ENCODE peak calls at places on chromosomes 2 and 18, in nine cellular contexts. One of them, this sample, is unnamed.

GRCh38 chr18:48790226-48790863 is 160.4 kb downstream of the SMAD7 start:
- DNase-seq in mucosa of descending colon: no peak
- DNase-seq in endothelial cell of umbilical vein: peak; percentile 98
- DNase-seq in CD8-positive, alpha-beta T cell: no peak
- DNase-seq in fibroblast of pulmonary artery: peak; percentile 65
- DNase-seq in AG10803: no peak
- DNase-seq in colonic mucosa: no peak
- DNase-seq in suprapubic skin: peak; percentile 79
- DNase-seq in choroid plexus epithelial cell: peak; percentile 81
- DNase-seq in this sample: no peak

GRCh38 chr2:108621087-108621559 is 86.9 kb downstream of the LIMS1 start:
- DNase-seq in mucosa of descending colon: peak; percentile 77
- DNase-seq in endothelial cell of umbilical vein: peak; percentile 69
- DNase-seq in CD8-positive, alpha-beta T cell: peak; percentile 84
- DNase-seq in fibroblast of pulmonary artery: no peak
- DNase-seq in AG10803: no peak
- DNase-seq in colonic mucosa: peak; percentile 59
- DNase-seq in suprapubic skin: no peak
- DNase-seq in choroid plexus epithelial cell: peak; percentile 39
- DNase-seq in this sample: no peak

GRCh38 chr2:159010340-159010739 is 41.9 kb downstream of the TANC1 start:
- DNase-seq in mucosa of descending colon: no peak
- DNase-seq in endothelial cell of umbilical vein: peak; percentile 52
- DNase-seq in CD8-positive, alpha-beta T cell: no peak
- DNase-seq in fibroblast of pulmonary artery: peak; percentile 63
- DNase-seq in AG10803: peak; percentile 67
- DNase-seq in colonic mucosa: no peak
- DNase-seq in suprapubic skin: no peak
- DNase-seq in choroid plexus epithelial cell: peak; percentile 64
- DNase-seq in this sample: peak; percentile 64

GRCh38 chr18:5975111-5975622 is 79.8 kb upstream of the TMEM200C start:
- DNase-seq in mucosa of descending colon: no peak
- DNase-seq in endothelial cell of umbilical vein: no peak
- DNase-seq in CD8-positive, alpha-beta T cell: no peak
- DNase-seq in fibroblast of pulmonary artery: peak; percentile 55
- DNase-seq in AG10803: peak; percentile 66
- DNase-seq in colonic mucosa: no peak
- DNase-seq in suprapubic skin: no peak
- DNase-seq in choroid plexus epithelial cell: peak; percentile 80
- DNase-seq in this sample: peak; percentile 14

GRCh38 chr2:60216452-60216995 is 336.9 kb downstream of the BCL11A start:
- DNase-seq in mucosa of descending colon: no peak
- DNase-seq in endothelial cell of umbilical vein: no peak
- DNase-seq in CD8-positive, alpha-beta T cell: no peak
- DNase-seq in fibroblast of pulmonary artery: no peak
- DNase-seq in AG10803: no peak
- DNase-seq in colonic mucosa: no peak
- DNase-seq in suprapubic skin: no peak
- DNase-seq in choroid plexus epithelial cell: no peak
- DNase-seq in this sample: no peak

GRCh38 chr2:20934226-20934625 is 109.6 kb downstream of the APOB start:
- DNase-seq in mucosa of descending colon: no peak
- DNase-seq in endothelial cell of umbilical vein: no peak
- DNase-seq in CD8-positive, alpha-beta T cell: no peak
- DNase-seq in fibroblast of pulmonary artery: no peak
- DNase-seq in AG10803: peak; percentile 11
- DNase-seq in colonic mucosa: no peak
- DNase-seq in suprapubic skin: no peak
- DNase-seq in choroid plexus epithelial cell: no peak
- DNase-seq in this sample: no peak

GRCh38 chr2:238020816-238021215 is 40.0 kb upstream of the SCLY start:
- DNase-seq in mucosa of descending colon: no peak
- DNase-seq in endothelial cell of umbilical vein: no peak
- DNase-seq in CD8-positive, alpha-beta T cell: no peak
- DNase-seq in fibroblast of pulmonary artery: no peak
- DNase-seq in AG10803: no peak
- DNase-seq in colonic mucosa: peak; percentile 12
- DNase-seq in suprapubic skin: no peak
- DNase-seq in choroid plexus epithelial cell: no peak
- DNase-seq in this sample: no peak

GRCh38 chr18:48889115-48889941 is 61.4 kb downstream of the SMAD7 start:
- DNase-seq in mucosa of descending colon: peak; percentile 66
- DNase-seq in endothelial cell of umbilical vein: no peak
- DNase-seq in CD8-positive, alpha-beta T cell: no peak
- DNase-seq in fibroblast of pulmonary artery: peak; percentile 38
- DNase-seq in AG10803: no peak
- DNase-seq in colonic mucosa: no peak
- DNase-seq in suprapubic skin: no peak
- DNase-seq in choroid plexus epithelial cell: peak; percentile 51
- DNase-seq in this sample: peak; percentile 77

GRCh38 chr2:200618590-200619021 is 32.8 kb downstream of the AOX1 start:
- DNase-seq in mucosa of descending colon: no peak
- DNase-seq in endothelial cell of umbilical vein: no peak
- DNase-seq in CD8-positive, alpha-beta T cell: no peak
- DNase-seq in fibroblast of pulmonary artery: peak; percentile 84
- DNase-seq in AG10803: peak; percentile 85
- DNase-seq in colonic mucosa: no peak
- DNase-seq in suprapubic skin: no peak
- DNase-seq in choroid plexus epithelial cell: peak; percentile 91
- DNase-seq in this sample: peak; percentile 58

GRCh38 chr2:56102098-56102497 is 81.7 kb upstream of the CCDC85A start:
- DNase-seq in mucosa of descending colon: no peak
- DNase-seq in endothelial cell of umbilical vein: no peak
- DNase-seq in CD8-positive, alpha-beta T cell: no peak
- DNase-seq in fibroblast of pulmonary artery: no peak
- DNase-seq in AG10803: no peak
- DNase-seq in colonic mucosa: no peak
- DNase-seq in suprapubic skin: no peak
- DNase-seq in choroid plexus epithelial cell: no peak
- DNase-seq in this sample: no peak
- TF ChIP-seq CTCF in mucosa of descending colon: no peak
- TF ChIP-seq CTCF in endothelial cell of umbilical vein: no peak
- TF ChIP-seq CTCF in CD8-positive, alpha-beta T cell: no peak
- TF ChIP-seq CTCF in fibroblast of pulmonary artery: no peak
- TF ChIP-seq CTCF in AG10803: no peak
- TF ChIP-seq CTCF in colonic mucosa: no peak
- TF ChIP-seq CTCF in suprapubic skin: no peak
- TF ChIP-seq CTCF in choroid plexus epithelial cell: no peak
- TF ChIP-seq CTCF in this sample: no peak

DNA sequence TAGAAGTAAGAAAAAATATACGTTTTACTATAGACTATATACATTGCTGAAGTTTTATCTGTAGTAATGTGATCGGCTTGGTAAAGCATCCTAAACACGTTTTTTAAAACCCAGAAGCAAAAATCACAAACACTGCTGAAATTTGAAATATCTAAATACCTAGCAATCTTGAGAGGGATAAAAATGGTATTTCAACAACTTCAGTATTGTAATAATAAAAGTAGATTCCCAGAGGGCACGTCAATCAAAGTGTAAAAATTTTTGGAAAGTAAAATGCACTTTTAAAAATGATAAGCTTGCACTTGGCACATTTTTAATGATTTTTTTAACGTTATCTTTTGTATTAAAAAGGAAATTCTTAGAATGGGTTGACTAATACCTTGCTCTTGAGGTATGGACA is 1.6 kb downstream of the ZC3H6 start:
- DNase-seq in mucosa of descending colon: no peak
- DNase-seq in endothelial cell of umbilical vein: no peak
- DNase-seq in CD8-positive, alpha-beta T cell: no peak
- DNase-seq in fibroblast of pulmonary artery: no peak
- DNase-seq in AG10803: no peak
- DNase-seq in colonic mucosa: no peak
- DNase-seq in suprapubic skin: no peak
- DNase-seq in choroid plexus epithelial cell: no peak
- DNase-seq in this sample: no peak
- H3K4me3 ChIP-seq in mucosa of descending colon: no peak overlapping the region
- H3K4me3 ChIP-seq in endothelial cell of umbilical vein: no peak overlapping the region
- H3K4me3 ChIP-seq in CD8-positive, alpha-beta T cell: no peak overlapping the region
- H3K4me3 ChIP-seq in fibroblast of pulmonary artery: peak overlapping the region; percentile 88
- H3K4me3 ChIP-seq in AG10803: no peak overlapping the region
- H3K4me3 ChIP-seq in colonic mucosa: no peak overlapping the region
- H3K4me3 ChIP-seq in suprapubic skin: peak overlapping the region; percentile 100
- H3K4me3 ChIP-seq in choroid plexus epithelial cell: no peak overlapping the region
- H3K4me3 ChIP-seq in this sample: peak overlapping the region; percentile 91

GRCh38 chr2:63486861-63487290 is 101.4 kb downstream of the WDPCP start:
- DNase-seq in mucosa of descending colon: no peak
- DNase-seq in endothelial cell of umbilical vein: peak; percentile 6
- DNase-seq in CD8-positive, alpha-beta T cell: no peak
- DNase-seq in fibroblast of pulmonary artery: no peak
- DNase-seq in AG10803: no peak
- DNase-seq in colonic mucosa: no peak
- DNase-seq in suprapubic skin: no peak
- DNase-seq in choroid plexus epithelial cell: peak; percentile 10
- DNase-seq in this sample: no peak
- TF ChIP-seq CTCF in mucosa of descending colon: no peak
- TF ChIP-seq CTCF in endothelial cell of umbilical vein: no peak
- TF ChIP-seq CTCF in CD8-positive, alpha-beta T cell: no peak
- TF ChIP-seq CTCF in fibroblast of pulmonary artery: no peak
- TF ChIP-seq CTCF in AG10803: no peak
- TF ChIP-seq CTCF in colonic mucosa: no peak
- TF ChIP-seq CTCF in suprapubic skin: no peak
- TF ChIP-seq CTCF in choroid plexus epithelial cell: peak; percentile 34
- TF ChIP-seq CTCF in this sample: no peak

GRCh38 chr18:34936772-34937171 is 104.4 kb upstream of the MAPRE2 start:
- DNase-seq in mucosa of descending colon: no peak
- DNase-seq in endothelial cell of umbilical vein: no peak
- DNase-seq in CD8-positive, alpha-beta T cell: no peak
- DNase-seq in fibroblast of pulmonary artery: no peak
- DNase-seq in AG10803: no peak
- DNase-seq in colonic mucosa: no peak
- DNase-seq in suprapubic skin: no peak
- DNase-seq in choroid plexus epithelial cell: no peak
- DNase-seq in this sample: peak; percentile 72
- H3K4me3 ChIP-seq in mucosa of descending colon: no peak overlapping the region
- H3K4me3 ChIP-seq in endothelial cell of umbilical vein: no peak overlapping the region
- H3K4me3 ChIP-seq in CD8-positive, alpha-beta T cell: no peak overlapping the region
- H3K4me3 ChIP-seq in fibroblast of pulmonary artery: no peak overlapping the region
- H3K4me3 ChIP-seq in AG10803: no peak overlapping the region
- H3K4me3 ChIP-seq in colonic mucosa: no peak overlapping the region
- H3K4me3 ChIP-seq in suprapubic skin: no peak overlapping the region
- H3K4me3 ChIP-seq in choroid plexus epithelial cell: no peak overlapping the region
- H3K4me3 ChIP-seq in this sample: no peak overlapping the region

GRCh38 chr2:98606431-98606830 is 1.9 kb downstream of the COA5 start:
- DNase-seq in mucosa of descending colon: no peak
- DNase-seq in endothelial cell of umbilical vein: no peak
- DNase-seq in CD8-positive, alpha-beta T cell: no peak
- DNase-seq in fibroblast of pulmonary artery: no peak
- DNase-seq in AG10803: no peak
- DNase-seq in colonic mucosa: no peak
- DNase-seq in suprapubic skin: no peak
- DNase-seq in choroid plexus epithelial cell: no peak
- DNase-seq in this sample: no peak

GRCh38 chr2:98607104-98607503 is 1.2 kb downstream of the COA5 start:
- DNase-seq in mucosa of descending colon: no peak
- DNase-seq in endothelial cell of umbilical vein: no peak
- DNase-seq in CD8-positive, alpha-beta T cell: no peak
- DNase-seq in fibroblast of pulmonary artery: no peak
- DNase-seq in AG10803: no peak
- DNase-seq in colonic mucosa: no peak
- DNase-seq in suprapubic skin: no peak
- DNase-seq in choroid plexus epithelial cell: no peak
- DNase-seq in this sample: no peak

GRCh38 chr2:98608962-98609604 is 694 bp downstream of the UNC50 start:
- DNase-seq in mucosa of descending colon: peak; percentile 56
- DNase-seq in endothelial cell of umbilical vein: peak; percentile 55
- DNase-seq in CD8-positive, alpha-beta T cell: peak; percentile 30
- DNase-seq in fibroblast of pulmonary artery: peak; percentile 52
- DNase-seq in AG10803: peak; percentile 56
- DNase-seq in colonic mucosa: no peak
- DNase-seq in suprapubic skin: no peak
- DNase-seq in choroid plexus epithelial cell: peak; percentile 68
- DNase-seq in this sample: peak; percentile 59

GRCh38 chr2:98607741-98608117 is 583 bp downstream of the COA5 start:
- DNase-seq in mucosa of descending colon: no peak
- DNase-seq in endothelial cell of umbilical vein: no peak
- DNase-seq in CD8-positive, alpha-beta T cell: no peak
- DNase-seq in fibroblast of pulmonary artery: peak; percentile 20
- DNase-seq in AG10803: peak; percentile 9
- DNase-seq in colonic mucosa: no peak
- DNase-seq in suprapubic skin: no peak
- DNase-seq in choroid plexus epithelial cell: peak; percentile 23
- DNase-seq in this sample: peak; percentile 28

GRCh38 chr2:98608118-98608961 is at the start of the genes COA5 and UNC50:
- DNase-seq in mucosa of descending colon: peak; percentile 95
- DNase-seq in endothelial cell of umbilical vein: peak; percentile 92
- DNase-seq in CD8-positive, alpha-beta T cell: peak; percentile 89
- DNase-seq in fibroblast of pulmonary artery: peak; percentile 93
- DNase-seq in AG10803: peak; percentile 93
- DNase-seq in colonic mucosa: peak; percentile 90
- DNase-seq in suprapubic skin: peak; percentile 95
- DNase-seq in choroid plexus epithelial cell: peak; percentile 92
- DNase-seq in this sample: peak; percentile 95
- TF ChIP-seq CTCF in mucosa of descending colon: no peak
- TF ChIP-seq CTCF in endothelial cell of umbilical vein: no peak
- TF ChIP-seq CTCF in CD8-positive, alpha-beta T cell: no peak
- TF ChIP-seq CTCF in fibroblast of pulmonary artery: no peak
- TF ChIP-seq CTCF in AG10803: no peak
- TF ChIP-seq CTCF in colonic mucosa: no peak
- TF ChIP-seq CTCF in suprapubic skin: peak; percentile 5
- TF ChIP-seq CTCF in choroid plexus epithelial cell: no peak
- TF ChIP-seq CTCF in this sample: no peak